ENCODE peak calls at places on chromosome 16, in nine cellular contexts. P is foreskin fibroblast, B is left cardiac atrium, I is esophagus squamous epithelium, S is amniotic stem cell, N is NCI-H1930, G is neural progenitor cell, M is T-cell, X is amygdala. D is an unnamed sample.

GRCh38 chr16:84726670-84727467 is 27.1 kb downstream of the USP10 start:
- DNase-seq in P (no peak), B (peak), I (no peak), S (no peak), N (no peak), G (no peak), M (no peak), X (no peak), D (no peak)

GRCh38 chr16:24499193-24499814 is 40.1 kb upstream of the RBBP6 start:
- DNase-seq in P (peak), B (no peak), I (no peak), S (no peak), N (peak), G (peak), M (no peak), X (no peak), D (no peak)

GRCh38 chr16:84648595-84649510 is 542 bp downstream of the KLHL36 start:
- DNase-seq in P (peak), B (peak), I (no peak), S (no peak), N (no peak), G (peak), M (peak), X (no peak), D (no peak)

GRCh38 chr16:86821933-86822332 is 243.6 kb downstream of the FOXL1 start:
- DNase-seq in P (no peak), B (no peak), I (no peak), S (no peak), N (no peak), G (no peak), M (no peak), X (no peak), D (no peak)

GRCh38 chr16:75289189-75289588 is 37.8 kb upstream of the BCAR1 start:
- DNase-seq in P (peak), B (no peak), I (no peak), S (no peak), N (no peak), G (no peak), M (no peak), X (no peak), D (no peak)

GRCh38 chr16:89350701-89351380 is 133.3 kb downstream of the ZNF778 start:
- DNase-seq in P (peak), B (no peak), I (no peak), S (no peak), N (no peak), G (no peak), M (no peak), X (no peak), D (no peak)

GRCh38 chr16:13923703-13924298 is 3.8 kb downstream of the ERCC4 start:
- DNase-seq in P (peak), B (no peak), I (no peak), S (no peak), N (peak), G (peak), M (no peak), X (no peak), D (no peak)

GRCh38 chr16:17358846-17359245 is 111.9 kb downstream of the XYLT1 start:
- DNase-seq in P (peak), B (no peak), I (no peak), S (no peak), N (no peak), G (peak), M (no peak), X (no peak), D (no peak)

GRCh38 chr16:23842137-23842600 is 6.4 kb downstream of the PRKCB start:
- DNase-seq in P (no peak), B (no peak), I (no peak), S (no peak), N (no peak), G (no peak), M (no peak), X (no peak), D (no peak)

GRCh38 chr16:57736419-57737281 is 1.1 kb downstream of the KATNB1 start:
- DNase-seq in P (peak), B (peak), I (no peak), S (no peak), N (no peak), G (peak), M (peak), X (no peak), D (no peak)

GRCh38 chr16:18931756-18932155 is 5.5 kb upstream of the SMG1 start:
- DNase-seq in P (no peak), B (peak), I (no peak), S (no peak), N (no peak), G (no peak), M (no peak), X (no peak), D (no peak)

GRCh38 chr16:11491524-11491923 is 95.2 kb downstream of the LITAF start:
- DNase-seq in P (no peak), B (no peak), I (no peak), S (no peak), N (no peak), G (no peak), M (no peak), X (no peak), D (no peak)